ENCODE peak calls at places on chromosomes 6 and 20, in four cellular contexts. One of them, this sample, is unnamed.

GRCh38 chr6:26296857-26297648 is 67.9 kb upstream of the BTN3A2 start:
- DNase-seq in neural progenitor cell: no peak
- DNase-seq in NB4: no peak
- DNase-seq in HL-60: no peak
- DNase-seq in this sample: no peak

GRCh38 chr20:2093200-2093781 is 8.3 kb upstream of the STK35 start:
- DNase-seq in HL-60: no peak
- DNase-seq in neural progenitor cell: peak
- DNase-seq in NB4: peak
- DNase-seq in this sample: peak

GRCh38 chr20:4225778-4226177 is 210.4 kb upstream of the RNF24 start:
- DNase-seq in HL-60: no peak
- DNase-seq in neural progenitor cell: no peak
- DNase-seq in NB4: no peak
- DNase-seq in this sample: no peak

GRCh38 chr6:15776458-15776980 is 113.7 kb upstream of the DTNBP1 start:
- DNase-seq in HL-60: no peak
- DNase-seq in neural progenitor cell: no peak
- DNase-seq in NB4: no peak
- DNase-seq in this sample: peak

GRCh38 chr6:15824851-15825250 is 162.0 kb upstream of the DTNBP1 start:
- DNase-seq in NB4: no peak
- DNase-seq in neural progenitor cell: no peak
- DNase-seq in HL-60: no peak
- DNase-seq in this sample: no peak

GRCh38 chr20:3081641-3082040 is 2.9 kb downstream of the AVP start:
- DNase-seq in HL-60: no peak
- DNase-seq in NB4: no peak
- DNase-seq in neural progenitor cell: no peak
- DNase-seq in this sample: no peak

GRCh38 chr6:56364482-56365313 is 117.3 kb upstream of the COL21A1 start:
- DNase-seq in neural progenitor cell: no peak
- DNase-seq in HL-60: no peak
- DNase-seq in NB4: no peak
- DNase-seq in this sample: peak

GRCh38 chr6:9481292-9482029 is 933.4 kb downstream of the TFAP2A start:
- DNase-seq in neural progenitor cell: no peak
- DNase-seq in NB4: no peak
- DNase-seq in HL-60: no peak
- DNase-seq in this sample: no peak

GRCh38 chr20:57481281-57481711 is 43.6 kb downstream of the CTCFL start:
- DNase-seq in HL-60: no peak
- DNase-seq in neural progenitor cell: no peak
- DNase-seq in NB4: peak
- DNase-seq in this sample: peak

GRCh38 chr6:161575508-161576254 is 301.8 kb upstream of the AGPAT4 start:
- DNase-seq in NB4: no peak
- DNase-seq in neural progenitor cell: peak
- DNase-seq in HL-60: no peak
- DNase-seq in this sample: no peak

GRCh38 chr6:166989427-166990034 is 9.7 kb upstream of the CEP43 start:
- DNase-seq in NB4: peak
- DNase-seq in HL-60: no peak
- DNase-seq in neural progenitor cell: peak
- DNase-seq in this sample: peak

GRCh38 chr6:132872923-132873322 is 58.6 kb downstream of the RPS12 start:
- DNase-seq in NB4: no peak
- DNase-seq in neural progenitor cell: no peak
- DNase-seq in HL-60: no peak
- DNase-seq in this sample: peak

GRCh38 chr6:166413491-166413951 is 30.8 kb upstream of the MPC1 start:
- DNase-seq in neural progenitor cell: no peak
- DNase-seq in NB4: no peak
- DNase-seq in HL-60: no peak
- DNase-seq in this sample: no peak

GRCh38 chr20:37071481-37071911 is 24.3 kb downstream of the RBL1 start:
- DNase-seq in neural progenitor cell: no peak
- DNase-seq in HL-60: no peak
- DNase-seq in NB4: no peak
- DNase-seq in this sample: peak

GRCh38 chr6:53466257-53466656 is 78.6 kb downstream of the GCLC start:
- DNase-seq in NB4: no peak
- DNase-seq in neural progenitor cell: no peak
- DNase-seq in HL-60: no peak
- DNase-seq in this sample: no peak

GRCh38 chr6:129875610-129876515 is 14.7 kb upstream of the TMEM244 start:
- DNase-seq in HL-60: no peak
- DNase-seq in NB4: no peak
- DNase-seq in neural progenitor cell: no peak
- DNase-seq in this sample: peak

GRCh38 chr20:53822534-53822933 is 228.9 kb upstream of the ZNF217 start:
- DNase-seq in neural progenitor cell: no peak
- DNase-seq in HL-60: no peak
- DNase-seq in NB4: no peak
- DNase-seq in this sample: no peak

GRCh38 chr6:13854716-13855250 is 40.4 kb upstream of the MCUR1 start:
- DNase-seq in NB4: no peak
- DNase-seq in neural progenitor cell: no peak
- DNase-seq in HL-60: no peak
- DNase-seq in this sample: no peak

GRCh38 chr6:144418969-144419545 is 133.9 kb downstream of the UTRN start:
- DNase-seq in neural progenitor cell: no peak
- DNase-seq in HL-60: no peak
- DNase-seq in NB4: no peak
- DNase-seq in this sample: no peak

GRCh38 chr6:166010136-166010535 is 157.5 kb downstream of the TBXT start:
- DNase-seq in HL-60: no peak
- DNase-seq in NB4: no peak
- DNase-seq in neural progenitor cell: no peak
- DNase-seq in this sample: no peak

GRCh38 chr20:51735728-51736600 is 32.2 kb downstream of the ATP9A start:
- DNase-seq in neural progenitor cell: no peak
- DNase-seq in HL-60: no peak
- DNase-seq in NB4: no peak
- DNase-seq in this sample: no peak

GRCh38 chr6:72746276-72746675 is 124.4 kb downstream of the KCNQ5 start:
- DNase-seq in NB4: peak
- DNase-seq in HL-60: no peak
- DNase-seq in neural progenitor cell: no peak
- DNase-seq in this sample: no peak

GRCh38 chr6:10237284-10238043 is 177.4 kb downstream of the TFAP2A start:
- DNase-seq in NB4: no peak
- DNase-seq in neural progenitor cell: no peak
- DNase-seq in HL-60: no peak
- DNase-seq in this sample: no peak

GRCh38 chr6:235763-236360 is 56.4 kb upstream of the DUSP22 start:
- DNase-seq in NB4: peak
- DNase-seq in neural progenitor cell: peak
- DNase-seq in HL-60: no peak
- DNase-seq in this sample: peak

GRCh38 chr6:134436281-134436815 is 118.4 kb upstream of the SGK1 start:
- DNase-seq in HL-60: no peak
- DNase-seq in NB4: peak
- DNase-seq in neural progenitor cell: no peak
- DNase-seq in this sample: peak

GRCh38 chr20:58850693-58851174 is at the start of gene GNAS-AS1:
- DNase-seq in HL-60: no peak
- DNase-seq in neural progenitor cell: peak
- DNase-seq in NB4: no peak
- DNase-seq in this sample: peak

GRCh38 chr6:165766457-165766856 is 103.4 kb upstream of the PDE10A start:
- DNase-seq in HL-60: no peak
- DNase-seq in NB4: no peak
- DNase-seq in neural progenitor cell: no peak
- DNase-seq in this sample: no peak

GRCh38 chr20:53581444-53582311 is 12.0 kb downstream of the ZNF217 start:
- DNase-seq in HL-60: peak
- DNase-seq in NB4: peak
- DNase-seq in neural progenitor cell: no peak
- DNase-seq in this sample: peak

GRCh38 chr6:112906737-112907136 is 559.6 kb downstream of the RFPL4B start:
- DNase-seq in neural progenitor cell: no peak
- DNase-seq in NB4: no peak
- DNase-seq in HL-60: no peak
- DNase-seq in this sample: no peak

GRCh38 chr20:45416917-45417316 is 976 bp downstream of the PIGT start:
- DNase-seq in NB4: peak
- DNase-seq in neural progenitor cell: no peak
- DNase-seq in HL-60: no peak
- DNase-seq in this sample: peak
- H3K4me3 ChIP-seq in NB4: peak
- H3K4me3 ChIP-seq in neural progenitor cell: peak
- H3K4me3 ChIP-seq in HL-60: peak
- H3K4me3 ChIP-seq in this sample: peak

GRCh38 chr20:64039293-64040160 is 3.5 kb downstream of the C20orf204 start:
- DNase-seq in NB4: no peak
- DNase-seq in neural progenitor cell: no peak
- DNase-seq in HL-60: no peak
- DNase-seq in this sample: no peak
- TF ChIP-seq CTCF in NB4: no peak
- TF ChIP-seq CTCF in neural progenitor cell: no peak
- TF ChIP-seq CTCF in HL-60: no peak
- TF ChIP-seq CTCF in this sample: no peak

DNA sequence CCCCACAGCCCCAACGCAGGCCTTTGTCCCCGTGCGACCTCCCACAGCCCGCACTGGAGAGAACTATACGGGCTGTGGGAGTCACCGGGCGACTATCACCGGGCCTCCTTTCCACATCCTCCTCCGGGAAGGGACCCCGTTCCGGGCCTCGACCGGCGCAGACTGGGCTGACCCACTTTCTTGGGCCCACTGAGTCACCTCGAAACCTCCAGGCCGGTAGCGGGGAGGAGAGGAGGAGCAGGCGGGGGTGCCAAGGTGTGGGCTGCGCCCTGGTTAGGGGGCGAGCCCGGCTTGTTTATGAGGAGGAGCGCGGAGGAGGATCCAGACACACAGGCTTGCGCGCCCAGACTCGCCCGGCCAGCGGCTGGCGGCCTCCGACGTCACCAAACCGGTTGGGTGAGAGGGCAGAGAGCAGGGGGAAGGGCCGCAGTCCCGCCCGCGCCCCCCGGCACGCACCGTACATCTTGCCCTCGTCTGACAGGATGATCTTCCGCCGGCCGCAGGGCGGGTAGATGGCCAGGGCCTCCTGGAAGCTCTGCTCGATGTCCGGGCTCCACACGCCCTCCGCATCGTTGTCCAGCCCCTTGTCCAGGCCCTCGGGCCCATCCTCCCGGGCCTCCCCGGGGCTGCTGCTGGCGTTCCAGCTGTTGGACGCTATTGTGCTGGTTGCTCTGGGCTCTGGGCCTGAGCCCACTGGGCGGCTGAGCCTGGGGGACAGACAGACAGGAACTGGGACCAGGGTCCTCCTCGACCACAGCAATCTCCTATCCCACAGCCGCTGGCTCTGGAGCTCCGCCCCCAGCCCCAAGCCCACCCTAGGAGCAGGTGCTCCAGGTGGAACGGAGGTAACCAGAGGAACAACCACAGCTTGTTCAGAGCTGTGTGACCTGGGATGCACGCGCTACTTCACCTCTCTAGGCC is 10.6 kb downstream of the TEAD3 start:
- DNase-seq in HL-60: no peak
- DNase-seq in neural progenitor cell: peak
- DNase-seq in NB4: peak
- DNase-seq in this sample: no peak
- H3K4me3 ChIP-seq in HL-60: no peak
- H3K4me3 ChIP-seq in neural progenitor cell: no peak
- H3K4me3 ChIP-seq in NB4: no peak
- H3K4me3 ChIP-seq in this sample: no peak

DNA sequence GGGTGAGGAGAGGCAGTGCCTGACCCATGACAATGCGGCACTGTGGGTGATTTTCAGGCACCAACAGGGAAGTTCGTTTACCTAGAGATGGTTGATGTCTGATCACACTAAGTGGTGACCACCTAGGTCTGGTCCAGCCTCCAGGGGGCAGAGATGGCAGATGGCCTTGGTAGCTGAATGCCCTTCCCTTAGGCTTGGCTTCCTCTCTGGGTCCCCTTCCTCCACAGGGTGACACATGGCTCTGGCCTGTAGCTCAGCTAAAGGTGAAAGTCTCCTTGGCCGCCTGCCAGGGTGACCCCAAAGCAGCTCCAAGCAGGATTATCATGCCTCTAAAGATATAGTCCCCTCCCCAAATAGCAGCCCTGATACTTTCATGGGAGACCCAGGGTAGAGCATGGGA is 6.4 kb downstream of the GDAP1L1 start:
- DNase-seq in NB4: no peak
- DNase-seq in HL-60: no peak
- DNase-seq in neural progenitor cell: no peak
- DNase-seq in this sample: no peak
- TF ChIP-seq CTCF in NB4: no peak
- TF ChIP-seq CTCF in HL-60: no peak
- TF ChIP-seq CTCF in neural progenitor cell: no peak
- TF ChIP-seq CTCF in this sample: no peak

GRCh38 chr6:128347123-128347522 is 173.3 kb downstream of the PTPRK start:
- DNase-seq in NB4: no peak
- DNase-seq in HL-60: no peak
- DNase-seq in neural progenitor cell: no peak
- DNase-seq in this sample: no peak

GRCh38 chr6:128352331-128352730 is 168.1 kb downstream of the PTPRK start:
- DNase-seq in neural progenitor cell: no peak
- DNase-seq in NB4: no peak
- DNase-seq in HL-60: no peak
- DNase-seq in this sample: no peak

GRCh38 chr6:128351255-128351514 is 169.2 kb downstream of the PTPRK start:
- DNase-seq in NB4: no peak
- DNase-seq in neural progenitor cell: no peak
- DNase-seq in HL-60: no peak
- DNase-seq in this sample: no peak

GRCh38 chr6:128346569-128346968 is 173.8 kb downstream of the PTPRK start:
- DNase-seq in neural progenitor cell: no peak
- DNase-seq in HL-60: no peak
- DNase-seq in NB4: no peak
- DNase-seq in this sample: no peak

GRCh38 chr6:128350416-128351254 is 169.8 kb downstream of the PTPRK start:
- DNase-seq in neural progenitor cell: no peak
- DNase-seq in NB4: no peak
- DNase-seq in HL-60: no peak
- DNase-seq in this sample: no peak
- H3K4me3 ChIP-seq in neural progenitor cell: no peak
- H3K4me3 ChIP-seq in NB4: no peak
- H3K4me3 ChIP-seq in HL-60: no peak
- H3K4me3 ChIP-seq in this sample: no peak

GRCh38 chr20:23637282-23638221 is at the start of gene CST3:
- DNase-seq in neural progenitor cell: peak
- DNase-seq in HL-60: peak
- DNase-seq in NB4: peak
- DNase-seq in this sample: peak
- TF ChIP-seq CTCF in neural progenitor cell: no peak
- TF ChIP-seq CTCF in HL-60: no peak
- TF ChIP-seq CTCF in NB4: no peak
- TF ChIP-seq CTCF in this sample: no peak

This sample was measured in GM12865.